ENCODE peak calls at places on chromosome 12, in four cellular contexts. N, C, Z and H are unnamed samples.

GRCh38 chr12:13613297-13613696 is 368.1 kb downstream of the GRIN2B start:
- DNase-seq in C (no peak), Z (no peak), N (no peak), H (no peak)

GRCh38 chr12:103765322-103765721 is 75.7 kb downstream of the NT5DC3 start:
- DNase-seq in C (no peak), Z (no peak), N (no peak), H (no peak)

GRCh38 chr12:121524196-121524930 is 56.5 kb downstream of the KDM2B start:
- DNase-seq in N (no peak), Z (no peak), C (no peak), H (no peak)

GRCh38 chr12:76558684-76559276 is 791 bp downstream of the OSBPL8 start:
- DNase-seq in Z (no peak), C (no peak), N (peak; percentile 50), H (peak; percentile 77)

GRCh38 chr12:92085040-92085439 is 60.6 kb downstream of the BTG1 start:
- DNase-seq in Z (no peak), N (no peak), C (no peak), H (peak; percentile 39)

GRCh38 chr12:18943200-18943599 is 186.3 kb upstream of the PLEKHA5 start:
- DNase-seq in Z (no peak), C (no peak), N (no peak), H (no peak)

GRCh38 chr12:8045952-8046944 is 13.7 kb downstream of the FOXJ2 start:
- DNase-seq in C (no peak), N (peak; percentile 68), Z (peak; percentile 72), H (peak; percentile 70)

GRCh38 chr12:131048611-131048990 is 94.9 kb downstream of the ADGRD1 start:
- DNase-seq in Z (no peak), C (no peak), N (no peak), H (no peak)

GRCh38 chr12:31815096-31815495 is 86.3 kb upstream of the AMN1 start:
- DNase-seq in N (no peak), Z (peak; percentile 43), C (no peak), H (no peak)

DNA sequence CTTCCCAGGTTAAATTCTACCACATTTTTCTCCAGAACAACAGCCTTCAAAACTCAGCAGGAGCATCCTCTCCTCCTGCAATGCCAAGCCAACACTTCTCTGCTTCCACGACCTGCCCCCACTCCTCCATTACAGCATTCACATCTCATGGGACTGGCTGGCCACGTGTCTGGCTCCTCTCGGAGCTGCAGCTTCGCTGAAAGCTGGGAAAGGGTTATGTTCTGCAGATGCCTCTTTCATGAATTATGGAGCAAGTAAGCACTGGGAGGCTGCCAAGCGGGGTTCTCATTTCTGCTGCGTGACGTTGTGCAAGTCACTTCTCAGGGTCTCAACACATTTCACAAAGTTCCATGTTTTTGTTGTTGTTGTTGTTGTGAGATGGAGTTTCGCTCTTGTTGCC is 142.2 kb upstream of the RFLNA start:
- DNase-seq in Z (no peak), C (no peak), N (no peak), H (no peak)
- H3K9me2 ChIP-seq in Z (no peaks in the 10 kb centered on the region), C (no peaks in the 10 kb centered on the region), N (no peaks in the 10 kb centered on the region), H (no peaks in the 10 kb centered on the region)

GRCh38 chr12:64825143-64826011 is 930 bp downstream of the TBC1D30 start:
- DNase-seq in Z (no peak), C (no peak), N (no peak), H (peak; percentile 56)
- TF ChIP-seq EZH2 in Z (no peak), C (no peak), N (no peak), H (no peak)

GRCh38 chr12:133202493-133203343 is 21.4 kb downstream of the ZNF268 start:
- DNase-seq in N (no peak), C (no peak), Z (no peak), H (no peak)

GRCh38 chr12:133206390-133206789 is 25.1 kb downstream of the ZNF268 start:
- DNase-seq in C (no peak), N (no peak), Z (no peak), H (no peak)

GRCh38 chr12:133204264-133204603 is 22.9 kb downstream of the ZNF268 start:
- DNase-seq in N (no peak), C (no peak), Z (no peak), H (no peak)

GRCh38 chr12:133201888-133202287 is 20.6 kb downstream of the ZNF268 start:
- DNase-seq in C (no peak), N (no peak), Z (no peak), H (no peak)

GRCh38 chr12:133203344-133204263 is 22.3 kb downstream of the ZNF268 start:
- DNase-seq in C (no peak), Z (no peak), N (no peak), H (no peak)
- H3K36me3 ChIP-seq in C (peaks cover 25% of the 10 kb centered on the region), Z (peaks cover 42% of the 10 kb centered on the region), N (no peaks in the 10 kb centered on the region), H (peaks cover 8% of the 10 kb centered on the region)

GRCh38 chr12:12487490-12487889 is 75.2 kb downstream of the DUSP16 start:
- DNase-seq in N (no peak), Z (no peak), C (no peak), H (no peak)

GRCh38 chr12:12488823-12489528 is 73.7 kb downstream of the DUSP16 start:
- DNase-seq in N (no peak), C (no peak), Z (no peak), H (no peak)

GRCh38 chr12:12486661-12487240 is 75.9 kb downstream of the DUSP16 start:
- DNase-seq in C (no peak), N (peak; percentile 52), Z (no peak), H (no peak)

GRCh38 chr12:12491634-12492033 is 71.0 kb downstream of the DUSP16 start:
- DNase-seq in Z (no peak), C (no peak), N (no peak), H (no peak)

DNA sequence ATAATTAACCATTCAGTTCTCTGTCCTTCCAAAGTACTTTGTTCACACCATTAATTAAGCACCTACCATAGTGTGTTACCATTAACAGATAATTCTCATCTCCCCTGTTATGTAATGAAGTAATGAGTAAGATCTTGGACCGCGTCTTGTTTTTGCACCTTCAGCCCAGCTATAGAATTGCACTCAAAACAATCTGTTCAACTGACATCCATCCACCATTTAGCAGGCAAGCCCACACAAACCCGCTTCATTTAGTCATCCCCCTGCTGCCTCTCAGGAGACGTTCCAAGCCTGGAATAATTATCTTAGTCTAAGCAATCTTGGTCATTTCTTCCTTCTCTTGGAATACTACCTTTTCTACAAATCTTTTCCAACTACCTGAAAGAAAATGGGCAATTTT is 74.4 kb downstream of the DUSP16 start:
- DNase-seq in Z (no peak), C (no peak), N (no peak), H (no peak)
- H3K9me2 ChIP-seq in Z (no peaks in the 10 kb centered on the region), C (no peaks in the 10 kb centered on the region), N (no peaks in the 10 kb centered on the region), H (no peaks in the 10 kb centered on the region)